ENCODE peak calls at places on chromosome 20, in nine cellular contexts. One of them, this sample, is unnamed.
A peak's percentile ranks its signal among the peaks of the same experiment; 100 is the strongest.

GRCh38 chr20:46101957-46102356 is 12.2 kb upstream of the NCOA5 start:
- DNase-seq in transverse colon: no peak
- DNase-seq in tibial nerve: no peak
- DNase-seq in stomach: no peak
- DNase-seq in A549: no peak
- DNase-seq in H1: no peak
- DNase-seq in SK-N-SH: no peak
- DNase-seq in K562: no peak
- DNase-seq in ovary: no peak
- DNase-seq in this sample: no peak

GRCh38 chr20:41386502-41387427 is 20.1 kb upstream of the EMILIN3 start:
- DNase-seq in transverse colon: no peak
- DNase-seq in tibial nerve: peak; percentile 38
- DNase-seq in stomach: no peak
- DNase-seq in A549: no peak
- DNase-seq in H1: no peak
- DNase-seq in SK-N-SH: peak; percentile 74
- DNase-seq in K562: no peak
- DNase-seq in ovary: peak; percentile 50
- DNase-seq in this sample: no peak

GRCh38 chr20:3021777-3022176 is 21.6 kb upstream of the GNRH2 start:
- DNase-seq in transverse colon: no peak
- DNase-seq in tibial nerve: no peak
- DNase-seq in stomach: no peak
- DNase-seq in A549: no peak
- DNase-seq in H1: no peak
- DNase-seq in SK-N-SH: no peak
- DNase-seq in K562: no peak
- DNase-seq in ovary: no peak
- DNase-seq in this sample: no peak

GRCh38 chr20:52086878-52087277 is 104.7 kb downstream of the ZFP64 start:
- DNase-seq in transverse colon: no peak
- DNase-seq in tibial nerve: no peak
- DNase-seq in stomach: no peak
- DNase-seq in A549: no peak
- DNase-seq in H1: no peak
- DNase-seq in SK-N-SH: no peak
- DNase-seq in K562: no peak
- DNase-seq in ovary: no peak
- DNase-seq in this sample: no peak

GRCh38 chr20:52190437-52191131 is 995 bp downstream of the ZFP64 start:
- DNase-seq in transverse colon: peak; percentile 68
- DNase-seq in tibial nerve: no peak
- DNase-seq in stomach: peak; percentile 34
- DNase-seq in A549: peak; percentile 46
- DNase-seq in H1: no peak
- DNase-seq in SK-N-SH: peak; percentile 68
- DNase-seq in K562: peak; percentile 67
- DNase-seq in ovary: peak; percentile 39
- DNase-seq in this sample: no peak

GRCh38 chr20:16518068-16518783 is 55.0 kb downstream of the KIF16B start:
- DNase-seq in transverse colon: peak; percentile 45
- DNase-seq in tibial nerve: no peak
- DNase-seq in stomach: peak; percentile 52
- DNase-seq in A549: peak; percentile 69
- DNase-seq in H1: no peak
- DNase-seq in SK-N-SH: peak; percentile 60
- DNase-seq in K562: peak; percentile 18
- DNase-seq in ovary: no peak
- DNase-seq in this sample: no peak

GRCh38 chr20:58173091-58173490 is 55.4 kb downstream of the ANKRD60 start:
- DNase-seq in transverse colon: no peak
- DNase-seq in tibial nerve: no peak
- DNase-seq in stomach: no peak
- DNase-seq in A549: no peak
- DNase-seq in H1: no peak
- DNase-seq in SK-N-SH: peak; percentile 69
- DNase-seq in K562: peak; percentile 69
- DNase-seq in ovary: no peak
- DNase-seq in this sample: no peak

GRCh38 chr20:35180266-35180665 is 8.4 kb downstream of the PROCR start:
- DNase-seq in transverse colon: no peak
- DNase-seq in tibial nerve: no peak
- DNase-seq in stomach: no peak
- DNase-seq in A549: no peak
- DNase-seq in H1: no peak
- DNase-seq in SK-N-SH: no peak
- DNase-seq in K562: no peak
- DNase-seq in ovary: no peak
- DNase-seq in this sample: no peak

GRCh38 chr20:20003088-20003954 is 13.8 kb upstream of the NAA20 start:
- DNase-seq in transverse colon: peak; percentile 27
- DNase-seq in tibial nerve: no peak
- DNase-seq in stomach: no peak
- DNase-seq in A549: no peak
- DNase-seq in H1: no peak
- DNase-seq in SK-N-SH: no peak
- DNase-seq in K562: no peak
- DNase-seq in ovary: no peak
- DNase-seq in this sample: no peak

GRCh38 chr20:44407402-44408184 is 52.1 kb downstream of the HNF4A start:
- DNase-seq in transverse colon: peak; percentile 91
- DNase-seq in tibial nerve: no peak
- DNase-seq in stomach: peak; percentile 78
- DNase-seq in A549: peak; percentile 80
- DNase-seq in H1: no peak
- DNase-seq in SK-N-SH: no peak
- DNase-seq in K562: peak; percentile 88
- DNase-seq in ovary: no peak
- DNase-seq in this sample: no peak

GRCh38 chr20:6299451-6299850 is 176.6 kb upstream of the FERMT1 start:
- DNase-seq in transverse colon: no peak
- DNase-seq in tibial nerve: no peak
- DNase-seq in stomach: no peak
- DNase-seq in A549: no peak
- DNase-seq in H1: no peak
- DNase-seq in SK-N-SH: no peak
- DNase-seq in K562: no peak
- DNase-seq in ovary: no peak
- DNase-seq in this sample: no peak

GRCh38 chr20:41234546-41234945 is 83.0 kb downstream of the ZHX3 start:
- DNase-seq in transverse colon: no peak
- DNase-seq in tibial nerve: no peak
- DNase-seq in stomach: no peak
- DNase-seq in A549: no peak
- DNase-seq in H1: no peak
- DNase-seq in SK-N-SH: no peak
- DNase-seq in K562: no peak
- DNase-seq in ovary: no peak
- DNase-seq in this sample: no peak

GRCh38 chr20:63118786-63119450 is 97.0 kb downstream of the YTHDF1 start:
- DNase-seq in transverse colon: no peak
- DNase-seq in tibial nerve: no peak
- DNase-seq in stomach: no peak
- DNase-seq in A549: no peak
- DNase-seq in H1: no peak
- DNase-seq in SK-N-SH: no peak
- DNase-seq in K562: no peak
- DNase-seq in ovary: no peak
- DNase-seq in this sample: no peak

GRCh38 chr20:56788041-56788670 is 159.1 kb downstream of the TFAP2C start:
- DNase-seq in transverse colon: peak; percentile 17
- DNase-seq in tibial nerve: no peak
- DNase-seq in stomach: no peak
- DNase-seq in A549: peak; percentile 100
- DNase-seq in H1: no peak
- DNase-seq in SK-N-SH: no peak
- DNase-seq in K562: no peak
- DNase-seq in ovary: no peak
- DNase-seq in this sample: no peak

GRCh38 chr20:33686008-33686983 is at the start of gene E2F1:
- DNase-seq in transverse colon: peak; percentile 97
- DNase-seq in tibial nerve: peak; percentile 92
- DNase-seq in stomach: peak; percentile 98
- DNase-seq in A549: peak; percentile 93
- DNase-seq in H1: no peak
- DNase-seq in SK-N-SH: peak; percentile 99
- DNase-seq in K562: peak; percentile 96
- DNase-seq in ovary: peak; percentile 94
- DNase-seq in this sample: peak; percentile 97

GRCh38 chr20:36051318-36052116 is 83.1 kb downstream of the CNBD2 start:
- DNase-seq in transverse colon: no peak
- DNase-seq in tibial nerve: no peak
- DNase-seq in stomach: no peak
- DNase-seq in A549: no peak
- DNase-seq in H1: no peak
- DNase-seq in SK-N-SH: no peak
- DNase-seq in K562: peak; percentile 36
- DNase-seq in ovary: no peak
- DNase-seq in this sample: no peak

GRCh38 chr20:37403107-37404033 is 57.4 kb downstream of the SRC start:
- DNase-seq in transverse colon: no peak
- DNase-seq in tibial nerve: no peak
- DNase-seq in stomach: no peak
- DNase-seq in A549: no peak
- DNase-seq in H1: no peak
- DNase-seq in SK-N-SH: no peak
- DNase-seq in K562: no peak
- DNase-seq in ovary: no peak
- DNase-seq in this sample: no peak
- TF ChIP-seq EP300 in transverse colon: no peak
- TF ChIP-seq EP300 in tibial nerve: no peak
- TF ChIP-seq EP300 in stomach: no peak
- TF ChIP-seq EP300 in A549: no peak
- TF ChIP-seq EP300 in H1: no peak
- TF ChIP-seq EP300 in SK-N-SH: no peak
- TF ChIP-seq EP300 in K562: no peak
- TF ChIP-seq EP300 in ovary: no peak
- TF ChIP-seq EP300 in this sample: no peak

DNA sequence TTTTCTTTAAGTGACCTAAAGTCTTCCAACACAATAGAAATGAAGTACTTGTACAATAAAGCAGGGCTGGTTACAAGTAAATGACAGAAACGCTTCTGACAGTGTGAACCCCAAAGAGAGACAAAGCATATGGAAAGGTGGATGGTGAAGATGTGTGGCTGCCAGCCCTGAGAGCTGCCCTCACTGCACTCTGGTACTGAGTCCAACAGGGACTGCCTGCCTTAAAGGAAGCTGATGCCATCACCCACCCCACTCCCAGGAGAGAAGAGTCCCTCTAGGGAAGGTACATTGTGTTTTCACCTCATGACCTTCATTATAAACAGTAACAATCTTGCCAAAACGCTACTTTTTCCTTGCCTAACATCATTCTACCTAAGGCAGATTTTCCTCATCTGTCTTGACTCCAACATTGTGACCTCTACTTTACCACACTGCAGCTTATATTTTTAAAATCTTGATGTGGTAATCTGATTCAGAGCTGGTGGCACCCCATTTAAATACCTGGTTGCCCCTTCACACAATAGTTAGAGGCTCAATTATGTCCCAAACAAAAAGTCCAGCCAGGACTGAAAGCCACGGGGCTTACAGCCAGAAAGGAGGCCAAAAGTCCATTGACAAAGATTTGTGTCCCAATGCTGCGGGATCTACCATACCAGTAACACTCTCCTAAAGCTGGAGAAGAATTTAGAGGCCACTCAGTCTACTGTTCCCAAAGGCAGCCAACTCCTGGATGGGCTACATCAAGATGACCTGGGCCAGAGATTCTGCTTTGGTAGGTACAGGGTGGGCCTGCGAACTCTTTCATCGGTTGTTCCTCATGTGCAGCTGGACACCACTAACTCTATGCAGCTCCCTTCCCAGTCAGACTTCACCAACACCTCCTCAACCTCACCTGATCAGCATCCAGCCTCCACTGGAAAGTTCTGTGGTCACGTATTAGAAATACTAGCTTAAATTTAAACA is 4.4 kb downstream of the APMAP start:
- DNase-seq in transverse colon: no peak
- DNase-seq in tibial nerve: no peak
- DNase-seq in stomach: peak; percentile 13
- DNase-seq in A549: no peak
- DNase-seq in H1: no peak
- DNase-seq in SK-N-SH: no peak
- DNase-seq in K562: no peak
- DNase-seq in ovary: no peak
- DNase-seq in this sample: peak; percentile 35
- H3K4me1 ChIP-seq in transverse colon: peaks cover 11% of the 10 kb centered on the region
- H3K4me1 ChIP-seq in tibial nerve: peaks cover 14% of the 10 kb centered on the region
- H3K4me1 ChIP-seq in stomach: peaks cover 20% of the 10 kb centered on the region
- H3K4me1 ChIP-seq in A549: peaks cover 14% of the 10 kb centered on the region
- H3K4me1 ChIP-seq in H1: no peaks in the 10 kb centered on the region
- H3K4me1 ChIP-seq in SK-N-SH: peaks cover 14% of the 10 kb centered on the region
- H3K4me1 ChIP-seq in K562: peaks cover 11% of the 10 kb centered on the region
- H3K4me1 ChIP-seq in ovary: peaks cover 3% of the 10 kb centered on the region
- H3K4me1 ChIP-seq in this sample: peaks cover 22% of the 10 kb centered on the region

GRCh38 chr20:24933266-24933908 is 15.7 kb upstream of the CST7 start:
- DNase-seq in transverse colon: no peak
- DNase-seq in tibial nerve: no peak
- DNase-seq in stomach: no peak
- DNase-seq in A549: no peak
- DNase-seq in H1: no peak
- DNase-seq in SK-N-SH: no peak
- DNase-seq in K562: no peak
- DNase-seq in ovary: no peak
- DNase-seq in this sample: peak; percentile 41
- TF ChIP-seq EP300 in transverse colon: no peak
- TF ChIP-seq EP300 in tibial nerve: no peak
- TF ChIP-seq EP300 in stomach: no peak
- TF ChIP-seq EP300 in A549: no peak
- TF ChIP-seq EP300 in H1: no peak
- TF ChIP-seq EP300 in SK-N-SH: no peak
- TF ChIP-seq EP300 in K562: no peak
- TF ChIP-seq EP300 in ovary: no peak
- TF ChIP-seq EP300 in this sample: no peak

DNA sequence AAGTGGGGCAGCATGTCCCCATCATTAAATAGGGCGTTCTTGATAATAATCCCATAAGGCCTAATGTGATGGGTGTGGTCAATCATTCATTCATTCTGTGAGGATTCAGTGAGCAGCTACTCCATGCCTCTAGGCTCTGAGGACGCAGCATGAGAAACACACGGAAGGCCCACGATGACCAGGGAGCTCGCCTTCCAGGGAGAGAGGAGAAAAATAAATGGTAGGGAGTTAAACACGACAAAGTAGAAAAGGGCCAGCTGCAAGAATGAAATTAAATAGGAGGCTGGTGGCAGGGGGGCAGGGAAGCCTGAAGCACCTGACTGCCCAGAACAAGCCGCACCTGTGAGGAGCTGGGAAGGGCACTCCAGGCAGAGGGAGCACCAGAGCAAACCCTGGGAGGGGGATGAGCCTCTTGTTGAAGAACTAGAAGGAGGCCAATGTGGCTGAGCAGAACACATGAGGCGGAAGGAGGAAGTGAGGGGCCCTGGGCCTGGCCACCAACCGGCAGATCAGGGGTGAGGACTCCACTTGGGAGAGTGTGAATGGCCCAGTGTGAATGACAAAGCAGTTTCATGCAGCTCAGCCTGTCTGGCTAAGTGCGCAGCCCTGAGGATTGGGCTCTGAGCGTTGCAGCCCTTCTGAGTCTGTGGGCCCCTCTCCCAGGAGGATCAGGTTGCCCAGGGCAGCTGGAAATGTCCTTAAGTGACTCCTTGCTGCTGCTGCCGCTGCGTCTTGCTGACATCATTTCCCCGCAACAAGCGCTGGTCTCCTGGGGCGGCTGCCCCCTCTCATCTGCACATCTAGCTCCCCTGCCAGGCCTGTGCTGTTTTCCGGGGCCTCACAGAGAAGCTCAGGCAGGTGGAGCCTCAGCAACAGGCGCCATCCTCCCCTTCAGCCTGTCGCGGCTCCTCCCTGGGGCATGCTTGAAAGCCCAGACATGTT is 99.9 kb downstream of the CDH26 start:
- DNase-seq in transverse colon: peak; percentile 14
- DNase-seq in tibial nerve: no peak
- DNase-seq in stomach: no peak
- DNase-seq in A549: no peak
- DNase-seq in H1: no peak
- DNase-seq in SK-N-SH: no peak
- DNase-seq in K562: no peak
- DNase-seq in ovary: no peak
- DNase-seq in this sample: no peak
- H3K4me1 ChIP-seq in transverse colon: no peaks in the 10 kb centered on the region
- H3K4me1 ChIP-seq in tibial nerve: peaks cover 13% of the 10 kb centered on the region
- H3K4me1 ChIP-seq in stomach: peaks cover 6% of the 10 kb centered on the region
- H3K4me1 ChIP-seq in A549: no peaks in the 10 kb centered on the region
- H3K4me1 ChIP-seq in H1: peaks cover 4% of the 10 kb centered on the region
- H3K4me1 ChIP-seq in SK-N-SH: no peaks in the 10 kb centered on the region
- H3K4me1 ChIP-seq in K562: peaks cover 7% of the 10 kb centered on the region
- H3K4me1 ChIP-seq in ovary: peaks cover 1% of the 10 kb centered on the region
- H3K4me1 ChIP-seq in this sample: peaks cover 44% of the 10 kb centered on the region